ENCODE peak calls at places on chromosomes 5 and 9, in nine cellular contexts. L is stimulated activated CD4-positive, alpha-beta T cell treated with anti-CD3 and anti-CD28 coated beads, Interleukin-15, amount 100 ng/mL, for 48 hours; K is fibroblast of pulmonary artery; Z is amygdala; O is memory B cell; E is hepatic stellate cell; B is heart right ventricle; Q is mesothelial cell of epicardium; D is left cardiac atrium. N is an unnamed sample.

GRCh38 chr5:146331257-146331822 is 7.3 kb upstream of the POU4F3 start:
- DNase-seq in Z (no peak), B (no peak), E (no peak), K (no peak), L (no peak), D (no peak), Q (no peak), O (no peak), N (no peak)

GRCh38 chr5:137815202-137815990 is 52.3 kb upstream of the MYOT start:
- DNase-seq in Z (no peak), Q (no peak), O (no peak), K (no peak), E (no peak), D (no peak), B (no peak), L (no peak), N (no peak)

GRCh38 chr9:109035684-109036423 is 22.6 kb upstream of the CTNNAL1 start:
- DNase-seq in O (no peak), K (peak), E (peak), Q (no peak), Z (no peak), D (peak), B (peak), L (no peak), N (peak)

GRCh38 chr9:94805585-94805984 is 79.1 kb downstream of the AOPEP start:
- DNase-seq in K (peak), B (no peak), D (no peak), Z (no peak), Q (no peak), L (no peak), E (peak), O (no peak), N (peak)

GRCh38 chr9:129933215-129933614 is 98.0 kb downstream of the USP20 start:
- DNase-seq in D (no peak), E (no peak), Z (no peak), B (no peak), K (no peak), Q (no peak), L (no peak), O (no peak), N (no peak)

GRCh38 chr5:94181940-94182339 is 436.5 kb downstream of the KIAA0825 start:
- DNase-seq in L (no peak), K (no peak), Q (no peak), E (no peak), O (no peak), Z (no peak), D (no peak), B (no peak), N (no peak)

GRCh38 chr5:54838843-54839242 is 146.6 kb downstream of the ESM1 start:
- DNase-seq in Z (no peak), D (no peak), K (no peak), O (no peak), E (no peak), Q (no peak), L (no peak), B (no peak), N (no peak)

GRCh38 chr9:70883056-70883455 is 238.4 kb downstream of the TRPM3 start:
- DNase-seq in O (no peak), Z (no peak), Q (no peak), E (no peak), K (peak), B (no peak), D (no peak), L (no peak), N (peak)

GRCh38 chr9:134061019-134061687 is 6.7 kb downstream of the BRD3 start:
- DNase-seq in Q (peak), K (no peak), B (no peak), L (no peak), O (no peak), D (no peak), Z (no peak), E (no peak), N (no peak)

GRCh38 chr9:77014597-77015263 is 4.7 kb upstream of the FOXB2 start:
- DNase-seq in O (no peak), E (no peak), Z (no peak), D (no peak), B (no peak), L (no peak), K (no peak), Q (no peak), N (no peak)

GRCh38 chr5:130272837-130273236 is 368.6 kb downstream of the CHSY3 start:
- DNase-seq in B (no peak), K (no peak), O (no peak), D (no peak), Z (no peak), L (no peak), E (no peak), Q (no peak), N (no peak)

GRCh38 chr9:98085955-98086354 is 29.4 kb downstream of the NANS start:
- DNase-seq in K (no peak), Q (no peak), B (no peak), O (no peak), Z (no peak), D (no peak), L (no peak), E (no peak), N (no peak)

GRCh38 chr5:172508471-172509404 is 54.4 kb upstream of the SH3PXD2B start:
- DNase-seq in Q (peak), E (no peak), K (no peak), L (no peak), O (no peak), Z (no peak), D (no peak), B (peak), N (no peak)

GRCh38 chr9:77575785-77576184 is 72.3 kb downstream of the GNA14 start:
- DNase-seq in Q (no peak), K (peak), Z (no peak), D (no peak), O (no peak), L (no peak), E (no peak), B (no peak), N (no peak)

GRCh38 chr5:125310749-125311148 is 564.3 kb upstream of the ZNF608 start:
- DNase-seq in K (peak), B (no peak), L (no peak), D (no peak), Q (no peak), O (no peak), E (no peak), Z (no peak), N (peak)